ENCODE peak calls at places on chromosomes 2 and 18, in nine cellular contexts. X is CD4-positive, alpha-beta memory T cell; Z is lower lobe of right lung; U is uterus; P is adrenal gland; G is suprapubic skin; B is fibroblast of lung; A is sigmoid colon; V is colonic mucosa. I is an unnamed sample.

GRCh38 chr2:27369471-27370025 is 590 bp downstream of the EIF2B4 start:
- DNase-seq in G (peak; percentile 85), B (peak; percentile 62), Z (no peak), V (peak; percentile 65), P (peak; percentile 81), X (no peak), A (peak; percentile 84), U (no peak), I (no peak)

GRCh38 chr2:28753043-28753683 is 1.5 kb downstream of the PPP1CB start:
- DNase-seq in U (peak; percentile 75), Z (peak; percentile 50), A (peak; percentile 86), V (peak; percentile 88), G (no peak), B (peak; percentile 69), X (peak; percentile 63), P (peak; percentile 42), I (peak; percentile 68)

GRCh38 chr2:135638825-135639224 is 102.8 kb upstream of the UBXN4 start:
- DNase-seq in P (no peak), B (no peak), X (no peak), Z (no peak), U (no peak), V (no peak), A (no peak), G (no peak), I (no peak)

GRCh38 chr2:96324716-96325037 is 440 bp upstream of the ITPRIPL1 start:
- DNase-seq in A (no peak), U (no peak), P (no peak), V (no peak), G (peak; percentile 47), Z (no peak), B (no peak), X (no peak), I (no peak)

GRCh38 chr18:3207565-3207964 is 12.2 kb downstream of the MYOM1 start:
- DNase-seq in X (no peak), B (no peak), U (no peak), A (no peak), G (no peak), P (peak; percentile 22), Z (no peak), V (no peak), I (no peak)

GRCh38 chr2:237482485-237482884 is 4.6 kb upstream of the MLPH start:
- DNase-seq in Z (peak; percentile 94), X (no peak), B (no peak), V (peak; percentile 90), U (peak; percentile 77), G (peak; percentile 93), A (peak; percentile 93), P (peak; percentile 53), I (peak; percentile 94)

GRCh38 chr2:179974743-179975142 is 32.4 kb downstream of the CWC22 start:
- DNase-seq in U (no peak), X (no peak), P (no peak), B (no peak), Z (no peak), A (no peak), G (no peak), V (no peak), I (no peak)

GRCh38 chr2:42755161-42755900 is 8.6 kb downstream of the OXER1 start:
- DNase-seq in P (no peak), U (no peak), X (no peak), A (no peak), B (peak; percentile 6), G (no peak), V (no peak), Z (no peak), I (no peak)

GRCh38 chr18:62357079-62357719 is 32.1 kb downstream of the TNFRSF11A start:
- DNase-seq in G (no peak), Z (no peak), U (no peak), B (no peak), A (no peak), V (no peak), X (no peak), P (no peak), I (no peak)

GRCh38 chr2:211077216-211077764 is 520.9 kb downstream of the CPS1 start:
- DNase-seq in X (no peak), B (no peak), U (no peak), Z (no peak), G (no peak), A (no peak), P (no peak), V (no peak), I (no peak)
- H3K27ac ChIP-seq in X (no peak overlapping the region), B (no peak overlapping the region), U (no peak overlapping the region), Z (no peak overlapping the region), G (no peak overlapping the region), A (no peak overlapping the region), P (no peak overlapping the region), V (no peak overlapping the region), I (no peak overlapping the region)

GRCh38 chr2:363823-364470 is 76.1 kb upstream of the ALKAL2 start:
- DNase-seq in Z (no peak), B (no peak), V (no peak), U (no peak), X (no peak), G (no peak), P (no peak), A (no peak), I (no peak)
- H3K9me3 ChIP-seq in Z (no peaks in the 10 kb centered on the region), B (no peaks in the 10 kb centered on the region), V (no peaks in the 10 kb centered on the region), U (no peaks in the 10 kb centered on the region), X (no peaks in the 10 kb centered on the region), G (no peaks in the 10 kb centered on the region), P (no peaks in the 10 kb centered on the region), A (no peaks in the 10 kb centered on the region), I (no peaks in the 10 kb centered on the region)

GRCh38 chr2:164756773-164757172 is 84.8 kb downstream of the COBLL1 start:
- DNase-seq in P (no peak), A (no peak), U (no peak), B (no peak), Z (no peak), G (no peak), X (no peak), V (no peak), I (no peak)
- H3K4me1 ChIP-seq in P (peaks cover 24% of the 10 kb centered on the region), A (peaks cover 6% of the 10 kb centered on the region), U (no peaks in the 10 kb centered on the region), B (no peaks in the 10 kb centered on the region), Z (peaks cover 10% of the 10 kb centered on the region), G (peaks cover 37% of the 10 kb centered on the region), X (no peaks in the 10 kb centered on the region), V (no peaks in the 10 kb centered on the region), I (peaks cover 25% of the 10 kb centered on the region)

DNA sequence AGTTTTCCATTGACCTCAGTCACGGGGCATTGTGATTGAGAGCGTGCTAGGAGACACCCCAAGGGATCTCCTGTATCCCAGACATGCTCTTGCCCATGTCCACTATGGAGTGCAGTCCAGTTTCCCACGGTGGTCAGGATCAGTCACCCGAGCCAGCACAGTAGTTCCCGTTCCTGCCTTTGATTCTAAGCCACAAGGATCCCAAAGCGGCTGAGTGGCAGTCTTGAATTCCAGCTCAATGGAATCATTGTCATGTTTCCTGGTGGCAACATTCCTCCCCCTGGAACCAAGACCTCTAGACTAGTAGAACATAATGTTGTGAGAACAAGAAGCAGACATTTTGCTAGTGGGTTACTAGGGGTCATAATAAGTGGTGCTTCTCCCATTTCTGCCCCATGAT is 154.3 kb downstream of the SEPTIN10 start:
- DNase-seq in B (peak; percentile 53), G (peak; percentile 74), P (no peak), X (no peak), U (peak; percentile 7), A (peak; percentile 46), V (no peak), Z (no peak), I (peak; percentile 12)
- H3K27ac ChIP-seq in B (no peak overlapping the region), G (no peak overlapping the region), P (no peak overlapping the region), X (no peak overlapping the region), U (no peak overlapping the region), A (no peak overlapping the region), V (no peak overlapping the region), Z (no peak overlapping the region), I (no peak overlapping the region)

GRCh38 chr2:5540856-5541255 is 151.3 kb upstream of the SOX11 start:
- DNase-seq in X (no peak), G (no peak), Z (no peak), P (no peak), B (no peak), U (no peak), V (no peak), A (no peak), I (no peak)
- H3K9me3 ChIP-seq in X (no peaks in the 10 kb centered on the region), G (peaks cover 9% of the 10 kb centered on the region), Z (peaks cover 10% of the 10 kb centered on the region), P (no peaks in the 10 kb centered on the region), B (no peaks in the 10 kb centered on the region), U (no peaks in the 10 kb centered on the region), V (no peaks in the 10 kb centered on the region), A (no peaks in the 10 kb centered on the region), I (peaks cover 5% of the 10 kb centered on the region)

DNA sequence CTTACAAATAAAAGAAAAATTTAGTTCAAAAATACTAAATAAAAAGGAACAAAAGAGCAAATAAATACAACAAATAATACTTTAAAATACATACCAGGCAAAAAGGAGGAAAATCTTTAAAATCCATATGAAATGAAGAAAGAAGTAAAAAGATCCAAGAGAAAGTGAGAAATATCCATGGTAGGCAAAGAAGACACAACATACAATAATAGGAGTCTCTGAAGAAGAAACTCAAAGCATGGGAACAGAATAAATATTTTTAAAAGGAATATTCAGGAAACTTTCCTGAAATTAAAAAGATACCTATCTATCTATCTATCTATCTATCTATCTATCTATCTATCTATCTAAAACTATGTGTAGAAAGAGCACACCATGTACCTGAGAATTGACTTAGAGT is 196.8 kb downstream of the TMEM247 start:
- DNase-seq in P (no peak), X (no peak), Z (no peak), U (no peak), A (no peak), V (no peak), B (no peak), G (no peak), I (no peak)
- H3K4me1 ChIP-seq in P (no peaks in the 10 kb centered on the region), X (no peaks in the 10 kb centered on the region), Z (no peaks in the 10 kb centered on the region), U (no peaks in the 10 kb centered on the region), A (no peaks in the 10 kb centered on the region), V (no peaks in the 10 kb centered on the region), B (peaks cover 9% of the 10 kb centered on the region), G (no peaks in the 10 kb centered on the region), I (no peaks in the 10 kb centered on the region)

DNA sequence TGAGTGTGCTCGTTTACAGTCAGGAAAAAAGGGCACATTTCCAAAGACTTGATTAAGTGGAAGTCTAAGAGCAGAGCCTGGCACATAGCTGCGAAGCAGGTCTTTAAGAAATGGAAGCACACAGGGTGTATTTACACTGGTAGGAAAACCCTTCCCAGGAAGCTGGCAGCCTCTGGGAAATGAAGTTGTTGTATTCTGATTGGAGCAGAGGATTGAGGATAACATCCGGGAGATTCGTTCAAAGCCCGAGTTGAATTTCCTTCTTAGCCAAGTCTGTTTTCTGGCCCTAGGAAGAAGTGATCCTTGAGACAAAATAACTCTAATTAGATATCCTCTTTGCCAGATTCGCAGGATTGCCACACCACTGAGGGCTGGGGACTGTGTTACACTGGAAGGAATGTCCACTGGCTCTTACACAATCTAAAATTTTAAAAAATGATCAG is 75.9 kb downstream of the ITGB1BP1 start:
- DNase-seq in V (peak; percentile 27), A (peak; percentile 91), X (no peak), Z (no peak), U (peak; percentile 76), B (no peak), G (peak; percentile 84), P (peak; percentile 41), I (no peak)
- H3K27ac ChIP-seq in V (no peak overlapping the region), A (peak overlapping the region; percentile 29), X (no peak overlapping the region), Z (peak overlapping the region; percentile 75), U (peak overlapping the region; percentile 63), B (no peak overlapping the region), G (peak overlapping the region; percentile 55), P (no peak overlapping the region), I (peak overlapping the region; percentile 75)